ENCODE peak calls at places on chromosomes 1 and 21, in seven cellular contexts. One of them, this sample, is unnamed.

GRCh38 chr1:230210326-230210978 is 143.4 kb downstream of the GALNT2 start:
- DNase-seq in AML-193: no peak
- DNase-seq in activated naive CD4-positive, alpha-beta T cell treated with anti-CD3 and anti-CD28 coated beads, Interleukin-2, amount 50 U/mL, for 16 hours: no peak
- DNase-seq in neural crest cell: no peak
- DNase-seq in AG08396: no peak
- DNase-seq in NCI-H1436: no peak
- DNase-seq in mucosa of descending colon: no peak
- DNase-seq in this sample: no peak

GRCh38 chr1:54548389-54549044 is 489 bp downstream of the ACOT11 start:
- DNase-seq in mucosa of descending colon: no peak
- DNase-seq in NCI-H1436: no peak
- DNase-seq in AML-193: no peak
- DNase-seq in activated naive CD4-positive, alpha-beta T cell treated with anti-CD3 and anti-CD28 coated beads, Interleukin-2, amount 50 U/mL, for 16 hours: no peak
- DNase-seq in AG08396: no peak
- DNase-seq in neural crest cell: no peak
- DNase-seq in this sample: no peak

GRCh38 chr1:161209790-161210409 is 5.2 kb upstream of the FCER1G start:
- DNase-seq in activated naive CD4-positive, alpha-beta T cell treated with anti-CD3 and anti-CD28 coated beads, Interleukin-2, amount 50 U/mL, for 16 hours: peak
- DNase-seq in neural crest cell: peak
- DNase-seq in NCI-H1436: peak
- DNase-seq in AG08396: peak
- DNase-seq in mucosa of descending colon: peak
- DNase-seq in AML-193: peak
- DNase-seq in this sample: peak

GRCh38 chr1:155698382-155699038 is 9.6 kb downstream of the DAP3 start:
- DNase-seq in neural crest cell: no peak
- DNase-seq in AG08396: peak
- DNase-seq in activated naive CD4-positive, alpha-beta T cell treated with anti-CD3 and anti-CD28 coated beads, Interleukin-2, amount 50 U/mL, for 16 hours: no peak
- DNase-seq in NCI-H1436: no peak
- DNase-seq in AML-193: no peak
- DNase-seq in mucosa of descending colon: no peak
- DNase-seq in this sample: no peak

GRCh38 chr1:178607718-178608408 is 95.0 kb downstream of the TEX35 start:
- DNase-seq in mucosa of descending colon: no peak
- DNase-seq in AML-193: peak
- DNase-seq in neural crest cell: no peak
- DNase-seq in AG08396: no peak
- DNase-seq in NCI-H1436: no peak
- DNase-seq in activated naive CD4-positive, alpha-beta T cell treated with anti-CD3 and anti-CD28 coated beads, Interleukin-2, amount 50 U/mL, for 16 hours: no peak
- DNase-seq in this sample: no peak

GRCh38 chr21:39010629-39011404 is 172.4 kb downstream of the PSMG1 start:
- DNase-seq in AG08396: no peak
- DNase-seq in activated naive CD4-positive, alpha-beta T cell treated with anti-CD3 and anti-CD28 coated beads, Interleukin-2, amount 50 U/mL, for 16 hours: no peak
- DNase-seq in neural crest cell: no peak
- DNase-seq in mucosa of descending colon: no peak
- DNase-seq in NCI-H1436: no peak
- DNase-seq in AML-193: no peak
- DNase-seq in this sample: no peak

GRCh38 chr1:234505774-234506114 is 26.8 kb upstream of the TARBP1 start:
- DNase-seq in NCI-H1436: no peak
- DNase-seq in AML-193: peak
- DNase-seq in mucosa of descending colon: no peak
- DNase-seq in AG08396: no peak
- DNase-seq in activated naive CD4-positive, alpha-beta T cell treated with anti-CD3 and anti-CD28 coated beads, Interleukin-2, amount 50 U/mL, for 16 hours: no peak
- DNase-seq in neural crest cell: no peak
- DNase-seq in this sample: no peak

GRCh38 chr1:202858789-202859414 is 30.0 kb downstream of the RABIF start:
- DNase-seq in AML-193: no peak
- DNase-seq in NCI-H1436: no peak
- DNase-seq in mucosa of descending colon: no peak
- DNase-seq in neural crest cell: no peak
- DNase-seq in activated naive CD4-positive, alpha-beta T cell treated with anti-CD3 and anti-CD28 coated beads, Interleukin-2, amount 50 U/mL, for 16 hours: no peak
- DNase-seq in AG08396: no peak
- DNase-seq in this sample: no peak

GRCh38 chr1:198179556-198179981 is 22.8 kb downstream of the NEK7 start:
- DNase-seq in activated naive CD4-positive, alpha-beta T cell treated with anti-CD3 and anti-CD28 coated beads, Interleukin-2, amount 50 U/mL, for 16 hours: no peak
- DNase-seq in AG08396: no peak
- DNase-seq in mucosa of descending colon: no peak
- DNase-seq in neural crest cell: no peak
- DNase-seq in NCI-H1436: no peak
- DNase-seq in AML-193: peak
- DNase-seq in this sample: peak

GRCh38 chr1:182889997-182890396 is 50.9 kb downstream of the DHX9 start:
- DNase-seq in AG08396: no peak
- DNase-seq in NCI-H1436: no peak
- DNase-seq in mucosa of descending colon: no peak
- DNase-seq in neural crest cell: no peak
- DNase-seq in activated naive CD4-positive, alpha-beta T cell treated with anti-CD3 and anti-CD28 coated beads, Interleukin-2, amount 50 U/mL, for 16 hours: no peak
- DNase-seq in AML-193: peak
- DNase-seq in this sample: peak

GRCh38 chr1:91736999-91737615 is 148.8 kb downstream of the TGFBR3 start:
- DNase-seq in AML-193: no peak
- DNase-seq in activated naive CD4-positive, alpha-beta T cell treated with anti-CD3 and anti-CD28 coated beads, Interleukin-2, amount 50 U/mL, for 16 hours: no peak
- DNase-seq in AG08396: peak
- DNase-seq in mucosa of descending colon: no peak
- DNase-seq in NCI-H1436: no peak
- DNase-seq in neural crest cell: no peak
- DNase-seq in this sample: no peak

GRCh38 chr1:37814257-37814656 is 6.2 kb upstream of the YRDC start:
- DNase-seq in neural crest cell: no peak
- DNase-seq in mucosa of descending colon: no peak
- DNase-seq in AML-193: no peak
- DNase-seq in AG08396: no peak
- DNase-seq in NCI-H1436: no peak
- DNase-seq in activated naive CD4-positive, alpha-beta T cell treated with anti-CD3 and anti-CD28 coated beads, Interleukin-2, amount 50 U/mL, for 16 hours: no peak
- DNase-seq in this sample: no peak

GRCh38 chr1:203325004-203325417 is 19.7 kb downstream of the BTG2 start:
- DNase-seq in AG08396: no peak
- DNase-seq in activated naive CD4-positive, alpha-beta T cell treated with anti-CD3 and anti-CD28 coated beads, Interleukin-2, amount 50 U/mL, for 16 hours: peak
- DNase-seq in NCI-H1436: peak
- DNase-seq in neural crest cell: peak
- DNase-seq in AML-193: no peak
- DNase-seq in mucosa of descending colon: no peak
- DNase-seq in this sample: peak

GRCh38 chr21:16742116-16742515 is 770.7 kb upstream of the CXADR start:
- DNase-seq in neural crest cell: no peak
- DNase-seq in AML-193: no peak
- DNase-seq in NCI-H1436: no peak
- DNase-seq in AG08396: no peak
- DNase-seq in activated naive CD4-positive, alpha-beta T cell treated with anti-CD3 and anti-CD28 coated beads, Interleukin-2, amount 50 U/mL, for 16 hours: no peak
- DNase-seq in mucosa of descending colon: no peak
- DNase-seq in this sample: no peak

GRCh38 chr1:18077657-18078215 is 29.9 kb upstream of the IGSF21 start:
- DNase-seq in activated naive CD4-positive, alpha-beta T cell treated with anti-CD3 and anti-CD28 coated beads, Interleukin-2, amount 50 U/mL, for 16 hours: no peak
- DNase-seq in neural crest cell: no peak
- DNase-seq in mucosa of descending colon: no peak
- DNase-seq in AML-193: no peak
- DNase-seq in AG08396: no peak
- DNase-seq in NCI-H1436: peak
- DNase-seq in this sample: no peak

GRCh38 chr21:45427331-45428271 is 22.6 kb downstream of the COL18A1 start:
- DNase-seq in AG08396: peak
- DNase-seq in activated naive CD4-positive, alpha-beta T cell treated with anti-CD3 and anti-CD28 coated beads, Interleukin-2, amount 50 U/mL, for 16 hours: no peak
- DNase-seq in neural crest cell: no peak
- DNase-seq in AML-193: no peak
- DNase-seq in NCI-H1436: no peak
- DNase-seq in mucosa of descending colon: no peak
- DNase-seq in this sample: no peak

GRCh38 chr1:235129774-235130570 is 1.3 kb upstream of the TOMM20 start:
- DNase-seq in mucosa of descending colon: no peak
- DNase-seq in AML-193: no peak
- DNase-seq in AG08396: no peak
- DNase-seq in activated naive CD4-positive, alpha-beta T cell treated with anti-CD3 and anti-CD28 coated beads, Interleukin-2, amount 50 U/mL, for 16 hours: no peak
- DNase-seq in NCI-H1436: no peak
- DNase-seq in neural crest cell: no peak
- DNase-seq in this sample: no peak

GRCh38 chr1:26405281-26405915 is 5.2 kb upstream of the LIN28A start:
- DNase-seq in NCI-H1436: no peak
- DNase-seq in neural crest cell: no peak
- DNase-seq in AG08396: no peak
- DNase-seq in AML-193: no peak
- DNase-seq in mucosa of descending colon: no peak
- DNase-seq in activated naive CD4-positive, alpha-beta T cell treated with anti-CD3 and anti-CD28 coated beads, Interleukin-2, amount 50 U/mL, for 16 hours: no peak
- DNase-seq in this sample: no peak

GRCh38 chr1:97919568-97920261 is 1.1 kb downstream of the DPYD start:
- DNase-seq in NCI-H1436: no peak
- DNase-seq in mucosa of descending colon: no peak
- DNase-seq in neural crest cell: no peak
- DNase-seq in AML-193: peak
- DNase-seq in AG08396: peak
- DNase-seq in activated naive CD4-positive, alpha-beta T cell treated with anti-CD3 and anti-CD28 coated beads, Interleukin-2, amount 50 U/mL, for 16 hours: no peak
- DNase-seq in this sample: peak

GRCh38 chr1:25021586-25022215 is 91.6 kb upstream of the RUNX3 start:
- DNase-seq in activated naive CD4-positive, alpha-beta T cell treated with anti-CD3 and anti-CD28 coated beads, Interleukin-2, amount 50 U/mL, for 16 hours: no peak
- DNase-seq in neural crest cell: no peak
- DNase-seq in NCI-H1436: no peak
- DNase-seq in mucosa of descending colon: no peak
- DNase-seq in AML-193: no peak
- DNase-seq in AG08396: no peak
- DNase-seq in this sample: no peak

GRCh38 chr21:46621457-46622182 is 13.9 kb upstream of the PRMT2 start:
- DNase-seq in mucosa of descending colon: no peak
- DNase-seq in neural crest cell: peak
- DNase-seq in AG08396: no peak
- DNase-seq in AML-193: no peak
- DNase-seq in activated naive CD4-positive, alpha-beta T cell treated with anti-CD3 and anti-CD28 coated beads, Interleukin-2, amount 50 U/mL, for 16 hours: no peak
- DNase-seq in NCI-H1436: no peak
- DNase-seq in this sample: peak

GRCh38 chr1:201536542-201536941 is 2.4 kb upstream of the NAV1 start:
- DNase-seq in activated naive CD4-positive, alpha-beta T cell treated with anti-CD3 and anti-CD28 coated beads, Interleukin-2, amount 50 U/mL, for 16 hours: no peak
- DNase-seq in neural crest cell: no peak
- DNase-seq in mucosa of descending colon: no peak
- DNase-seq in AML-193: no peak
- DNase-seq in AG08396: peak
- DNase-seq in NCI-H1436: no peak
- DNase-seq in this sample: no peak

GRCh38 chr1:184188091-184188490 is 136.6 kb downstream of the TSEN15 start:
- DNase-seq in AG08396: no peak
- DNase-seq in AML-193: no peak
- DNase-seq in activated naive CD4-positive, alpha-beta T cell treated with anti-CD3 and anti-CD28 coated beads, Interleukin-2, amount 50 U/mL, for 16 hours: no peak
- DNase-seq in neural crest cell: no peak
- DNase-seq in NCI-H1436: no peak
- DNase-seq in mucosa of descending colon: no peak
- DNase-seq in this sample: no peak

GRCh38 chr1:173405281-173405680 is 71.9 kb upstream of the PRDX6 start:
- DNase-seq in mucosa of descending colon: no peak
- DNase-seq in NCI-H1436: no peak
- DNase-seq in activated naive CD4-positive, alpha-beta T cell treated with anti-CD3 and anti-CD28 coated beads, Interleukin-2, amount 50 U/mL, for 16 hours: no peak
- DNase-seq in AG08396: no peak
- DNase-seq in neural crest cell: no peak
- DNase-seq in AML-193: no peak
- DNase-seq in this sample: no peak

GRCh38 chr1:7346600-7347570 is 424.2 kb upstream of the VAMP3 start:
- DNase-seq in neural crest cell: no peak
- DNase-seq in NCI-H1436: no peak
- DNase-seq in AG08396: no peak
- DNase-seq in mucosa of descending colon: peak
- DNase-seq in activated naive CD4-positive, alpha-beta T cell treated with anti-CD3 and anti-CD28 coated beads, Interleukin-2, amount 50 U/mL, for 16 hours: no peak
- DNase-seq in AML-193: no peak
- DNase-seq in this sample: no peak

GRCh38 chr1:110752941-110753725 is 78.4 kb upstream of the KCNA3 start:
- DNase-seq in activated naive CD4-positive, alpha-beta T cell treated with anti-CD3 and anti-CD28 coated beads, Interleukin-2, amount 50 U/mL, for 16 hours: no peak
- DNase-seq in AML-193: no peak
- DNase-seq in AG08396: no peak
- DNase-seq in neural crest cell: no peak
- DNase-seq in mucosa of descending colon: no peak
- DNase-seq in NCI-H1436: no peak
- DNase-seq in this sample: no peak